ENCODE peak calls at places on chromosomes 6 and 20, in ten cellular contexts. One of them, this sample, is unnamed.

GRCh38 chr6:43743682-43744381 is 26.2 kb upstream of the VEGFA start:
- DNase-seq in heart right ventricle: no peak
- DNase-seq in NCI-H1092 treated with DMSO at 0.1 percent for 48 hours: no peak
- DNase-seq in GF-D8: no peak
- DNase-seq in foreskin fibroblast: no peak
- DNase-seq in NCI-H774: no peak
- DNase-seq in ACHN: no peak
- DNase-seq in ELR: no peak
- DNase-seq in activated gamma-delta T cell treated with Interleukin-2 at 50 U/mL for 16 hours: no peak
- DNase-seq in left colon: no peak
- DNase-seq in this sample: no peak

GRCh38 chr6:156107514-156108150 is 652.0 kb upstream of the NOX3 start:
- DNase-seq in NCI-H1092 treated with DMSO at 0.1 percent for 48 hours: no peak
- DNase-seq in left colon: no peak
- DNase-seq in GF-D8: no peak
- DNase-seq in NCI-H774: no peak
- DNase-seq in activated gamma-delta T cell treated with Interleukin-2 at 50 U/mL for 16 hours: no peak
- DNase-seq in ELR: no peak
- DNase-seq in ACHN: no peak
- DNase-seq in heart right ventricle: no peak
- DNase-seq in foreskin fibroblast: no peak
- DNase-seq in this sample: no peak

GRCh38 chr6:170290306-170291128 is at the start of gene DLL1:
- DNase-seq in NCI-H774: peak; percentile 98
- DNase-seq in foreskin fibroblast: peak; percentile 69
- DNase-seq in left colon: peak; percentile 68
- DNase-seq in activated gamma-delta T cell treated with Interleukin-2 at 50 U/mL for 16 hours: no peak
- DNase-seq in NCI-H1092 treated with DMSO at 0.1 percent for 48 hours: peak; percentile 90
- DNase-seq in GF-D8: no peak
- DNase-seq in ACHN: peak; percentile 28
- DNase-seq in ELR: peak; percentile 52
- DNase-seq in heart right ventricle: peak; percentile 76
- DNase-seq in this sample: no peak

GRCh38 chr6:111982681-111983080 is 71.2 kb upstream of the CCN6 start:
- DNase-seq in NCI-H774: peak; percentile 44
- DNase-seq in foreskin fibroblast: no peak
- DNase-seq in ELR: no peak
- DNase-seq in activated gamma-delta T cell treated with Interleukin-2 at 50 U/mL for 16 hours: no peak
- DNase-seq in NCI-H1092 treated with DMSO at 0.1 percent for 48 hours: no peak
- DNase-seq in ACHN: no peak
- DNase-seq in heart right ventricle: no peak
- DNase-seq in GF-D8: no peak
- DNase-seq in left colon: no peak
- DNase-seq in this sample: no peak

GRCh38 chr20:7348253-7348652 is 580.8 kb downstream of the BMP2 start:
- DNase-seq in ELR: no peak
- DNase-seq in left colon: no peak
- DNase-seq in GF-D8: no peak
- DNase-seq in NCI-H1092 treated with DMSO at 0.1 percent for 48 hours: no peak
- DNase-seq in heart right ventricle: no peak
- DNase-seq in ACHN: no peak
- DNase-seq in activated gamma-delta T cell treated with Interleukin-2 at 50 U/mL for 16 hours: no peak
- DNase-seq in NCI-H774: no peak
- DNase-seq in foreskin fibroblast: no peak
- DNase-seq in this sample: no peak

GRCh38 chr6:34530753-34531365 is 25.3 kb downstream of the SPDEF start:
- DNase-seq in left colon: no peak
- DNase-seq in NCI-H1092 treated with DMSO at 0.1 percent for 48 hours: no peak
- DNase-seq in foreskin fibroblast: no peak
- DNase-seq in NCI-H774: no peak
- DNase-seq in GF-D8: no peak
- DNase-seq in activated gamma-delta T cell treated with Interleukin-2 at 50 U/mL for 16 hours: no peak
- DNase-seq in heart right ventricle: no peak
- DNase-seq in ELR: no peak
- DNase-seq in ACHN: no peak
- DNase-seq in this sample: no peak

GRCh38 chr20:17161661-17162410 is 65.0 kb upstream of the PCSK2 start:
- DNase-seq in foreskin fibroblast: no peak
- DNase-seq in activated gamma-delta T cell treated with Interleukin-2 at 50 U/mL for 16 hours: no peak
- DNase-seq in NCI-H774: no peak
- DNase-seq in NCI-H1092 treated with DMSO at 0.1 percent for 48 hours: no peak
- DNase-seq in left colon: no peak
- DNase-seq in heart right ventricle: no peak
- DNase-seq in ELR: no peak
- DNase-seq in GF-D8: no peak
- DNase-seq in ACHN: no peak
- DNase-seq in this sample: no peak

GRCh38 chr6:140228491-140228890 is 854.0 kb upstream of the CITED2 start:
- DNase-seq in activated gamma-delta T cell treated with Interleukin-2 at 50 U/mL for 16 hours: no peak
- DNase-seq in ACHN: no peak
- DNase-seq in foreskin fibroblast: no peak
- DNase-seq in GF-D8: no peak
- DNase-seq in NCI-H1092 treated with DMSO at 0.1 percent for 48 hours: no peak
- DNase-seq in NCI-H774: no peak
- DNase-seq in ELR: no peak
- DNase-seq in left colon: no peak
- DNase-seq in heart right ventricle: no peak
- DNase-seq in this sample: no peak

GRCh38 chr6:12472601-12473038 is 182.5 kb downstream of the EDN1 start:
- DNase-seq in ELR: peak; percentile 40
- DNase-seq in NCI-H1092 treated with DMSO at 0.1 percent for 48 hours: no peak
- DNase-seq in heart right ventricle: peak; percentile 25
- DNase-seq in GF-D8: no peak
- DNase-seq in NCI-H774: no peak
- DNase-seq in activated gamma-delta T cell treated with Interleukin-2 at 50 U/mL for 16 hours: no peak
- DNase-seq in left colon: no peak
- DNase-seq in foreskin fibroblast: peak; percentile 68
- DNase-seq in ACHN: no peak
- DNase-seq in this sample: peak; percentile 100

GRCh38 chr6:99250476-99250875 is 99.0 kb downstream of the FAXC start:
- DNase-seq in ACHN: no peak
- DNase-seq in heart right ventricle: no peak
- DNase-seq in activated gamma-delta T cell treated with Interleukin-2 at 50 U/mL for 16 hours: no peak
- DNase-seq in ELR: no peak
- DNase-seq in NCI-H774: no peak
- DNase-seq in left colon: no peak
- DNase-seq in GF-D8: no peak
- DNase-seq in NCI-H1092 treated with DMSO at 0.1 percent for 48 hours: no peak
- DNase-seq in foreskin fibroblast: no peak
- DNase-seq in this sample: no peak

GRCh38 chr20:56587307-56588108 is 41.6 kb upstream of the TFAP2C start:
- DNase-seq in NCI-H774: no peak
- DNase-seq in ELR: no peak
- DNase-seq in foreskin fibroblast: peak; percentile 7
- DNase-seq in GF-D8: no peak
- DNase-seq in ACHN: no peak
- DNase-seq in heart right ventricle: no peak
- DNase-seq in left colon: no peak
- DNase-seq in NCI-H1092 treated with DMSO at 0.1 percent for 48 hours: no peak
- DNase-seq in activated gamma-delta T cell treated with Interleukin-2 at 50 U/mL for 16 hours: no peak
- DNase-seq in this sample: no peak

GRCh38 chr6:83884523-83884922 is 25.0 kb downstream of the CYB5R4 start:
- DNase-seq in left colon: no peak
- DNase-seq in NCI-H774: peak; percentile 81
- DNase-seq in ACHN: peak; percentile 53
- DNase-seq in NCI-H1092 treated with DMSO at 0.1 percent for 48 hours: peak; percentile 66
- DNase-seq in ELR: peak; percentile 74
- DNase-seq in heart right ventricle: no peak
- DNase-seq in foreskin fibroblast: peak; percentile 63
- DNase-seq in activated gamma-delta T cell treated with Interleukin-2 at 50 U/mL for 16 hours: no peak
- DNase-seq in GF-D8: peak; percentile 50
- DNase-seq in this sample: no peak

GRCh38 chr6:37607949-37608348 is 89.7 kb downstream of the MDGA1 start:
- DNase-seq in ACHN: peak; percentile 40
- DNase-seq in activated gamma-delta T cell treated with Interleukin-2 at 50 U/mL for 16 hours: no peak
- DNase-seq in NCI-H774: no peak
- DNase-seq in GF-D8: no peak
- DNase-seq in ELR: peak; percentile 70
- DNase-seq in heart right ventricle: no peak
- DNase-seq in NCI-H1092 treated with DMSO at 0.1 percent for 48 hours: peak; percentile 28
- DNase-seq in foreskin fibroblast: peak; percentile 39
- DNase-seq in left colon: no peak
- DNase-seq in this sample: no peak

GRCh38 chr6:94501546-94501945 is 1075.8 kb upstream of the MANEA start:
- DNase-seq in foreskin fibroblast: no peak
- DNase-seq in NCI-H1092 treated with DMSO at 0.1 percent for 48 hours: no peak
- DNase-seq in ACHN: no peak
- DNase-seq in activated gamma-delta T cell treated with Interleukin-2 at 50 U/mL for 16 hours: no peak
- DNase-seq in left colon: no peak
- DNase-seq in heart right ventricle: no peak
- DNase-seq in GF-D8: no peak
- DNase-seq in ELR: no peak
- DNase-seq in NCI-H774: no peak
- DNase-seq in this sample: no peak

GRCh38 chr20:8242827-8243764 is 111.0 kb downstream of the PLCB1 start:
- DNase-seq in foreskin fibroblast: peak; percentile 40
- DNase-seq in NCI-H774: no peak
- DNase-seq in GF-D8: no peak
- DNase-seq in NCI-H1092 treated with DMSO at 0.1 percent for 48 hours: no peak
- DNase-seq in ELR: no peak
- DNase-seq in activated gamma-delta T cell treated with Interleukin-2 at 50 U/mL for 16 hours: no peak
- DNase-seq in heart right ventricle: no peak
- DNase-seq in left colon: no peak
- DNase-seq in ACHN: no peak
- DNase-seq in this sample: no peak

GRCh38 chr6:148203281-148203925 is 139.2 kb upstream of the SASH1 start:
- DNase-seq in ELR: peak; percentile 53
- DNase-seq in left colon: no peak
- DNase-seq in GF-D8: no peak
- DNase-seq in NCI-H774: no peak
- DNase-seq in ACHN: no peak
- DNase-seq in activated gamma-delta T cell treated with Interleukin-2 at 50 U/mL for 16 hours: no peak
- DNase-seq in foreskin fibroblast: peak; percentile 63
- DNase-seq in NCI-H1092 treated with DMSO at 0.1 percent for 48 hours: no peak
- DNase-seq in heart right ventricle: no peak
- DNase-seq in this sample: no peak

GRCh38 chr6:139429559-139430150 is 55.2 kb upstream of the CITED2 start:
- DNase-seq in NCI-H774: no peak
- DNase-seq in heart right ventricle: no peak
- DNase-seq in foreskin fibroblast: no peak
- DNase-seq in ACHN: no peak
- DNase-seq in GF-D8: no peak
- DNase-seq in activated gamma-delta T cell treated with Interleukin-2 at 50 U/mL for 16 hours: no peak
- DNase-seq in left colon: no peak
- DNase-seq in NCI-H1092 treated with DMSO at 0.1 percent for 48 hours: no peak
- DNase-seq in ELR: no peak
- DNase-seq in this sample: no peak

GRCh38 chr6:44068607-44069296 is 58.5 kb downstream of the MRPL14 start:
- DNase-seq in NCI-H774: no peak
- DNase-seq in NCI-H1092 treated with DMSO at 0.1 percent for 48 hours: no peak
- DNase-seq in heart right ventricle: no peak
- DNase-seq in left colon: no peak
- DNase-seq in GF-D8: no peak
- DNase-seq in ELR: no peak
- DNase-seq in activated gamma-delta T cell treated with Interleukin-2 at 50 U/mL for 16 hours: no peak
- DNase-seq in foreskin fibroblast: no peak
- DNase-seq in ACHN: no peak
- DNase-seq in this sample: no peak

GRCh38 chr6:123967900-123968299 is 164.2 kb downstream of the NKAIN2 start:
- DNase-seq in ELR: no peak
- DNase-seq in NCI-H774: peak; percentile 98
- DNase-seq in GF-D8: no peak
- DNase-seq in NCI-H1092 treated with DMSO at 0.1 percent for 48 hours: peak; percentile 97
- DNase-seq in left colon: no peak
- DNase-seq in heart right ventricle: no peak
- DNase-seq in foreskin fibroblast: no peak
- DNase-seq in ACHN: no peak
- DNase-seq in activated gamma-delta T cell treated with Interleukin-2 at 50 U/mL for 16 hours: no peak
- DNase-seq in this sample: no peak

GRCh38 chr20:63260521-63260920 is 6.3 kb upstream of the NKAIN4 start:
- DNase-seq in activated gamma-delta T cell treated with Interleukin-2 at 50 U/mL for 16 hours: no peak
- DNase-seq in ACHN: no peak
- DNase-seq in NCI-H774: no peak
- DNase-seq in GF-D8: no peak
- DNase-seq in ELR: no peak
- DNase-seq in foreskin fibroblast: no peak
- DNase-seq in left colon: no peak
- DNase-seq in heart right ventricle: no peak
- DNase-seq in NCI-H1092 treated with DMSO at 0.1 percent for 48 hours: no peak
- DNase-seq in this sample: no peak

GRCh38 chr6:75349262-75349984 is 64.8 kb upstream of the TMEM30A start:
- DNase-seq in ACHN: peak; percentile 53
- DNase-seq in heart right ventricle: peak; percentile 46
- DNase-seq in ELR: peak; percentile 48
- DNase-seq in NCI-H774: no peak
- DNase-seq in NCI-H1092 treated with DMSO at 0.1 percent for 48 hours: peak; percentile 53
- DNase-seq in activated gamma-delta T cell treated with Interleukin-2 at 50 U/mL for 16 hours: no peak
- DNase-seq in GF-D8: no peak
- DNase-seq in foreskin fibroblast: peak; percentile 48
- DNase-seq in left colon: peak; percentile 16
- DNase-seq in this sample: no peak

GRCh38 chr6:148657053-148657452 is 89.8 kb upstream of the UST start:
- DNase-seq in left colon: no peak
- DNase-seq in heart right ventricle: no peak
- DNase-seq in ACHN: no peak
- DNase-seq in GF-D8: no peak
- DNase-seq in activated gamma-delta T cell treated with Interleukin-2 at 50 U/mL for 16 hours: no peak
- DNase-seq in ELR: peak; percentile 50
- DNase-seq in NCI-H1092 treated with DMSO at 0.1 percent for 48 hours: no peak
- DNase-seq in NCI-H774: no peak
- DNase-seq in foreskin fibroblast: peak; percentile 67
- DNase-seq in this sample: no peak

GRCh38 chr6:75183099-75183541 is 22.7 kb downstream of the COL12A1 start:
- DNase-seq in heart right ventricle: no peak
- DNase-seq in NCI-H774: no peak
- DNase-seq in foreskin fibroblast: peak; percentile 82
- DNase-seq in left colon: no peak
- DNase-seq in ACHN: no peak
- DNase-seq in NCI-H1092 treated with DMSO at 0.1 percent for 48 hours: no peak
- DNase-seq in activated gamma-delta T cell treated with Interleukin-2 at 50 U/mL for 16 hours: no peak
- DNase-seq in ELR: peak; percentile 45
- DNase-seq in GF-D8: no peak
- DNase-seq in this sample: no peak

GRCh38 chr6:18260448-18261106 is 3.8 kb downstream of the DEK start:
- DNase-seq in ELR: peak; percentile 64
- DNase-seq in NCI-H1092 treated with DMSO at 0.1 percent for 48 hours: no peak
- DNase-seq in GF-D8: no peak
- DNase-seq in heart right ventricle: no peak
- DNase-seq in ACHN: peak; percentile 31
- DNase-seq in left colon: no peak
- DNase-seq in foreskin fibroblast: peak; percentile 68
- DNase-seq in activated gamma-delta T cell treated with Interleukin-2 at 50 U/mL for 16 hours: no peak
- DNase-seq in NCI-H774: no peak
- DNase-seq in this sample: peak; percentile 36